ENCODE peak calls at places on chromosomes 2 and 18, in five cellular contexts. V is activated naive CD4-positive, alpha-beta T cell treated with anti-CD3 and anti-CD28 coated beads, Interleukin-2, amount 50 U/mL, for 72 hours; B is NCI-H2171; G is activated CD4-positive, alpha-beta T cell treated with anti-CD3 and anti-CD28 coated beads for 48 hours; U is choroid plexus epithelial cell. J is an unnamed sample.

GRCh38 chr18:67776929-67777328 is 260.4 kb upstream of the DSEL start:
- DNase-seq in V (no peak), B (no peak), G (no peak), U (peak), J (peak)

GRCh38 chr2:128385365-128385764 is 66.7 kb upstream of the HS6ST1 start:
- DNase-seq in V (no peak), B (no peak), G (no peak), U (no peak), J (no peak)

GRCh38 chr2:187155472-187155871 is 292.6 kb downstream of the CALCRL start:
- DNase-seq in V (no peak), B (no peak), G (no peak), U (peak), J (no peak)

GRCh38 chr2:31270136-31270535 is 36.2 kb downstream of the EHD3 start:
- DNase-seq in V (no peak), B (no peak), G (no peak), U (no peak), J (peak)

GRCh38 chr2:101001713-101002561 is at the start of gene RPL31:
- DNase-seq in V (peak), B (peak), G (peak), U (peak), J (peak)

GRCh38 chr2:27652790-27653189 is 10.6 kb downstream of the SUPT7L start:
- DNase-seq in V (no peak), B (no peak), G (no peak), U (no peak), J (no peak)

GRCh38 chr18:6155707-6156106 is 259.0 kb downstream of the L3MBTL4 start:
- DNase-seq in V (no peak), B (no peak), G (no peak), U (no peak), J (no peak)

GRCh38 chr2:7961550-7961949 is 720.3 kb upstream of the ID2 start:
- DNase-seq in V (no peak), B (no peak), G (no peak), U (no peak), J (no peak)

GRCh38 chr2:29062371-29062770 is 12.0 kb downstream of the PCARE start:
- DNase-seq in V (no peak), B (no peak), G (no peak), U (no peak), J (no peak)

GRCh38 chr2:130894326-130894942 is 57.7 kb downstream of the ARHGEF4 start:
- DNase-seq in V (no peak), B (no peak), G (no peak), U (no peak), J (no peak)

GRCh38 chr2:25677877-25678276 is 4.5 kb upstream of the DTNB start:
- DNase-seq in V (no peak), B (no peak), G (no peak), U (no peak), J (no peak)

GRCh38 chr2:62188416-62188815 is 7.5 kb upstream of the B3GNT2 start:
- DNase-seq in V (no peak), B (no peak), G (no peak), U (no peak), J (no peak)

GRCh38 chr2:212538156-212539144 is at the start of gene ERBB4:
- DNase-seq in V (no peak), B (no peak), G (no peak), U (no peak), J (no peak)

GRCh38 chr2:215724171-215724570 is 288.3 kb upstream of the FN1 start:
- DNase-seq in V (no peak), B (no peak), G (no peak), U (no peak), J (peak)

GRCh38 chr18:76518543-76519155 is 23.6 kb upstream of the ZNF516 start:
- DNase-seq in V (no peak), B (no peak), G (no peak), U (peak), J (peak)

GRCh38 chr2:96153291-96153713 is 8.1 kb upstream of the DUSP2 start:
- DNase-seq in V (no peak), B (no peak), G (no peak), U (no peak), J (no peak)